ENCODE peak calls at places on chromosomes 4 and X, in seven cellular contexts. L is H1, U is mesendoderm, S is H9, X is neuronal stem cell, J is IMR-90, O is mesenchymal stem cell. B is an unnamed sample. For H3K4me1, the result is how much of the 10 kb centered on the place peaks cover.

GRCh38 chrX:28135378-28136047 is 154.3 kb upstream of the DCAF8L1 start:
- DNase-seq in X (no peak), J (peak), L (no peak), U (no peak), O (peak), S (no peak), B (no peak)

GRCh38 chr4:112147697-112148096 is 2.4 kb downstream of the FAM241A start:
- DNase-seq in S (no peak), O (no peak), U (no peak), L (no peak), X (no peak), J (no peak), B (no peak)

GRCh38 chrX:106608016-106608415 is 3.8 kb upstream of the RADX start:
- DNase-seq in U (peak), O (no peak), J (no peak), S (no peak), X (no peak), L (no peak), B (peak)

GRCh38 chrX:112941209-112941788 is 100.7 kb upstream of the AMOT start:
- DNase-seq in O (no peak), U (no peak), X (no peak), L (no peak), J (peak), S (no peak), B (peak)

GRCh38 chr4:88104902-88105610 is 53.4 kb downstream of the ABCG2 start:
- DNase-seq in U (no peak), J (peak), L (no peak), X (no peak), O (peak), S (no peak), B (no peak)

GRCh38 chrX:65035451-65035779 is 59.2 kb upstream of the ZC4H2 start:
- DNase-seq in J (peak), L (peak), U (no peak), S (no peak), O (no peak), X (no peak), B (peak)

GRCh38 chr4:139633661-139634060 is 32.0 kb upstream of the MGST2 start:
- DNase-seq in X (no peak), O (peak), S (peak), U (peak), L (peak), J (peak), B (no peak)

GRCh38 chr4:1207603-1208265 is 35.4 kb upstream of the SPON2 start:
- DNase-seq in J (peak), U (no peak), L (peak), X (no peak), O (peak), S (no peak), B (no peak)

GRCh38 chr4:139584784-139585183 is 28.8 kb upstream of the SETD7 start:
- DNase-seq in U (no peak), L (no peak), J (no peak), O (no peak), X (no peak), S (no peak), B (no peak)

GRCh38 chr4:24928708-24929107 is 15.9 kb upstream of the CCDC149 start:
- DNase-seq in O (no peak), U (no peak), X (no peak), J (no peak), S (no peak), L (no peak), B (no peak)

GRCh38 chr4:1347410-1347864 is 429 bp downstream of the UVSSA start:
- DNase-seq in X (peak), J (peak), S (peak), L (peak), U (peak), O (peak), B (peak)

GRCh38 chr4:110371016-110371795 is 104.7 kb upstream of the ENPEP start:
- DNase-seq in U (no peak), L (no peak), X (no peak), S (no peak), O (peak), J (no peak), B (no peak)

GRCh38 chrX:87299563-87300160 is 217.9 kb upstream of the KLHL4 start:
- DNase-seq in S (no peak), L (no peak), O (peak), U (peak), X (peak), J (peak), B (peak)

GRCh38 chr4:94406668-94407437 is 44.9 kb upstream of the PDLIM5 start:
- DNase-seq in J (peak), L (peak), X (peak), S (peak), O (peak), U (peak), B (peak)

GRCh38 chr4:87224036-87224923 is 3.9 kb upstream of the KLHL8 start:
- DNase-seq in J (no peak), S (no peak), U (no peak), L (no peak), O (no peak), X (no peak), B (peak)

GRCh38 chr4:2322801-2323200 is 60.9 kb upstream of the MXD4 start:
- DNase-seq in O (no peak), U (no peak), L (no peak), J (peak), S (no peak), X (no peak), B (no peak)

GRCh38 chr4:174201898-174202297 is 81.6 kb downstream of the FBXO8 start:
- DNase-seq in L (no peak), J (no peak), S (no peak), U (no peak), X (no peak), O (peak), B (no peak)
- H2BK120ac ChIP-seq in L (no peak), J (no peak), S (no peak), U (no peak), X (no peak), O (no peak), B (no peak)

GRCh38 chr4:76357981-76358380 is 51.4 kb downstream of the STBD1 start:
- DNase-seq in J (no peak), O (no peak), S (no peak), U (no peak), L (no peak), X (no peak), B (no peak)

GRCh38 chr4:76364763-76365162 is 56.2 kb downstream of the CCDC158 start:
- DNase-seq in J (no peak), X (no peak), U (no peak), O (no peak), S (no peak), L (no peak), B (no peak)

GRCh38 chr4:76365636-76366035 is 55.3 kb downstream of the CCDC158 start:
- DNase-seq in U (no peak), S (no peak), J (peak), X (no peak), L (no peak), O (no peak), B (no peak)

GRCh38 chr4:76363556-76364290 is 57.2 kb downstream of the STBD1 start:
- DNase-seq in J (peak), X (no peak), S (no peak), O (no peak), U (no peak), L (no peak), B (peak)

GRCh38 chr4:76361689-76362412 is 55.3 kb downstream of the STBD1 start:
- DNase-seq in L (no peak), X (no peak), S (no peak), J (no peak), O (no peak), U (no peak), B (no peak)
- H3K4me1 ChIP-seq in L (under half), X (under half), S (under half), J (under half), O (under half), U (under half), B (under half)

GRCh38 chrX:38008658-38009057 is 2.3 kb downstream of the SYTL5 start:
- DNase-seq in O (no peak), U (no peak), J (no peak), S (no peak), X (no peak), L (no peak), B (no peak)
- H2BK120ac ChIP-seq in O (no peak), U (no peak), J (no peak), S (no peak), X (no peak), L (no peak), B (no peak)

DNA sequence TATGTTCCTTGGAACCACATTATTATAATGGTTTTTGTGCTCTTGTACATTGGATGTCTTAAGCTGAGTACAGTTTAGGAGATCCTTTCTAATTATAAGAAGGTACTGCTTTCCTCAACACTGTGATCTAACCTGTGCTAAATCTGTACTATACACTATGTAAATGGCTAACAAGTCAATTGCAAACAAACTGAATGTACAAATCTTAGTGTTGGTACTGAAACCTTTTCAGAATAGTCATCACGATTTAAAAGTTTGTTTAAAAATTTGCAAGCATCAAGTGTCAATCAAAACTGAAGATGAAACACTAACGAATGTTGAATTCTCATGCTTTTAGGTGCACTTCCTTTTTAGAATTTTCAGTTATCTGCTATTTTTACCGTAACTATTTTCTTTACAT is 2090.4 kb upstream of the TENM3 start:
- DNase-seq in U (no peak), O (no peak), J (no peak), S (no peak), X (no peak), L (no peak), B (no peak)
- H3K4me1 ChIP-seq in U (under half), O (under half), J (under half), S (under half), X (under half), L (under half), B (under half)

DNA sequence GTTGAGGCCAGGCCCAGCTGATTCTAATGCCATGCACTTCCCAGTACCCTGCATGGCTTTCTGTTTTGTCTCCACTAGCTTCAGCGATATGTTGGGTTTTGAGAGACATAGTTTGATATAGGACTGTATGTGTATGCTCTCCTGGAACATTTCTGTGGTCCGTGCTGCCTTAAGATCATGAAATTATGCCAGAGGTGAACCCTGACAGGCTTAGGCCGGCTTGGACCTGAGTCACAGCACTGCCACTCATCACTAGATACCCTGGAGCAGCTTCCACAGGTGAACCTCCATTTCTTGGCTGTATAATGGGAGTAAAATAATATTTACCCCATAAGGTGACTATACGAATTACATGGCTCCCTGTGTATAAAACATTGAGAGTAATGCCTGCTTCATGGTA is 6.4 kb downstream of the SGMS2 start:
- DNase-seq in L (no peak), J (no peak), X (no peak), U (no peak), O (no peak), S (no peak), B (peak)
- H2BK120ac ChIP-seq in L (no peak), J (no peak), X (no peak), U (no peak), O (no peak), S (no peak), B (no peak)

GRCh38 chr4:55488716-55489115 is 58.0 kb downstream of the CLOCK start:
- DNase-seq in X (no peak), L (no peak), O (no peak), S (no peak), U (no peak), J (no peak), B (no peak)
- H3K4me1 ChIP-seq in X (under half), L (under half), O (under half), S (under half), U (under half), J (under half), B (under half)

GRCh38 chr4:141571793-141572192 is 64.6 kb upstream of the IL15 start:
- DNase-seq in J (no peak), L (no peak), U (no peak), S (no peak), X (no peak), O (no peak), B (no peak)

GRCh38 chr4:141571368-141571767 is 65.0 kb upstream of the IL15 start:
- DNase-seq in U (no peak), X (no peak), S (no peak), L (no peak), O (peak), J (peak), B (no peak)

GRCh38 chr4:141576585-141577110 is 59.7 kb upstream of the IL15 start:
- DNase-seq in U (no peak), O (no peak), S (no peak), L (no peak), J (no peak), X (no peak), B (no peak)

GRCh38 chr4:141575884-141576283 is 60.5 kb upstream of the IL15 start:
- DNase-seq in J (no peak), U (no peak), O (no peak), S (no peak), L (no peak), X (no peak), B (no peak)

GRCh38 chr4:141573678-141574077 is 62.7 kb upstream of the IL15 start:
- DNase-seq in O (no peak), L (no peak), U (no peak), X (no peak), S (no peak), J (no peak), B (no peak)
- H2BK120ac ChIP-seq in O (no peak), L (no peak), U (no peak), X (no peak), S (no peak), J (no peak), B (no peak)

GRCh38 chr4:7918981-7919380 is 20.7 kb downstream of the AFAP1 start:
- DNase-seq in X (no peak), U (no peak), L (no peak), J (no peak), S (no peak), O (no peak), B (no peak)

GRCh38 chr4:7912826-7913225 is 26.8 kb downstream of the AFAP1 start:
- DNase-seq in L (no peak), U (no peak), S (no peak), X (no peak), O (no peak), J (no peak), B (no peak)

GRCh38 chr4:7917669-7918068 is 22.0 kb downstream of the AFAP1 start:
- DNase-seq in X (no peak), O (no peak), U (peak), L (no peak), J (no peak), S (no peak), B (peak)

GRCh38 chr4:7911044-7911578 is 28.6 kb downstream of the AFAP1 start:
- DNase-seq in X (peak), L (no peak), U (peak), J (peak), S (peak), O (peak), B (peak)

GRCh38 chr4:7915875-7916242 is 23.8 kb downstream of the AFAP1 start:
- DNase-seq in U (no peak), X (no peak), O (no peak), J (no peak), L (no peak), S (no peak), B (no peak)
- H3K4me1 ChIP-seq in U (under half), X (under half), O (under half), J (under half), L (under half), S (under half), B (under half)